ENCODE peak calls at places on chromosomes 7 and 10, in seven cellular contexts. One of them, this sample, is unnamed.

GRCh38 chr7:30142710-30143109 is 7.9 kb downstream of the MTURN start:
- DNase-seq in GM23338: no peak
- DNase-seq in SK-N-SH: no peak
- DNase-seq in tibial nerve: peak
- DNase-seq in HFF-Myc: no peak
- DNase-seq in AG04450: no peak
- DNase-seq in IMR-90: peak
- DNase-seq in this sample: peak

GRCh38 chr7:10974717-10975032 is 1.0 kb downstream of the PHF14 start:
- DNase-seq in GM23338: no peak
- DNase-seq in SK-N-SH: no peak
- DNase-seq in tibial nerve: no peak
- DNase-seq in HFF-Myc: no peak
- DNase-seq in AG04450: no peak
- DNase-seq in IMR-90: no peak
- DNase-seq in this sample: no peak

GRCh38 chr10:6778992-6779701 is 199.1 kb upstream of the PRKCQ start:
- DNase-seq in GM23338: no peak
- DNase-seq in SK-N-SH: no peak
- DNase-seq in tibial nerve: no peak
- DNase-seq in HFF-Myc: peak
- DNase-seq in AG04450: peak
- DNase-seq in IMR-90: peak
- DNase-seq in this sample: peak

GRCh38 chr10:62733654-62734293 is 70.7 kb upstream of the ADO start:
- DNase-seq in GM23338: no peak
- DNase-seq in SK-N-SH: no peak
- DNase-seq in tibial nerve: no peak
- DNase-seq in HFF-Myc: no peak
- DNase-seq in AG04450: no peak
- DNase-seq in IMR-90: no peak
- DNase-seq in this sample: no peak

GRCh38 chr7:75979361-75980125 is 14.9 kb downstream of the TMEM120A start:
- DNase-seq in GM23338: no peak
- DNase-seq in SK-N-SH: peak
- DNase-seq in tibial nerve: no peak
- DNase-seq in HFF-Myc: no peak
- DNase-seq in AG04450: no peak
- DNase-seq in IMR-90: no peak
- DNase-seq in this sample: no peak

GRCh38 chr10:53314856-53315255 is 542.3 kb upstream of the MBL2 start:
- DNase-seq in GM23338: peak
- DNase-seq in SK-N-SH: no peak
- DNase-seq in tibial nerve: no peak
- DNase-seq in HFF-Myc: peak
- DNase-seq in AG04450: peak
- DNase-seq in IMR-90: peak
- DNase-seq in this sample: peak

GRCh38 chr7:149459540-149460433 is 1.1 kb downstream of the ZNF777 start:
- DNase-seq in GM23338: peak
- DNase-seq in SK-N-SH: peak
- DNase-seq in tibial nerve: no peak
- DNase-seq in HFF-Myc: no peak
- DNase-seq in AG04450: no peak
- DNase-seq in IMR-90: no peak
- DNase-seq in this sample: no peak

GRCh38 chr10:127149613-127150081 is 46.7 kb downstream of the INSYN2A start:
- DNase-seq in GM23338: peak
- DNase-seq in SK-N-SH: no peak
- DNase-seq in tibial nerve: no peak
- DNase-seq in HFF-Myc: no peak
- DNase-seq in AG04450: no peak
- DNase-seq in IMR-90: peak
- DNase-seq in this sample: no peak

GRCh38 chr10:133481657-133482056 is 27.9 kb downstream of the SCART1 start:
- DNase-seq in GM23338: no peak
- DNase-seq in SK-N-SH: no peak
- DNase-seq in tibial nerve: no peak
- DNase-seq in HFF-Myc: no peak
- DNase-seq in AG04450: no peak
- DNase-seq in IMR-90: no peak
- DNase-seq in this sample: no peak

DNA sequence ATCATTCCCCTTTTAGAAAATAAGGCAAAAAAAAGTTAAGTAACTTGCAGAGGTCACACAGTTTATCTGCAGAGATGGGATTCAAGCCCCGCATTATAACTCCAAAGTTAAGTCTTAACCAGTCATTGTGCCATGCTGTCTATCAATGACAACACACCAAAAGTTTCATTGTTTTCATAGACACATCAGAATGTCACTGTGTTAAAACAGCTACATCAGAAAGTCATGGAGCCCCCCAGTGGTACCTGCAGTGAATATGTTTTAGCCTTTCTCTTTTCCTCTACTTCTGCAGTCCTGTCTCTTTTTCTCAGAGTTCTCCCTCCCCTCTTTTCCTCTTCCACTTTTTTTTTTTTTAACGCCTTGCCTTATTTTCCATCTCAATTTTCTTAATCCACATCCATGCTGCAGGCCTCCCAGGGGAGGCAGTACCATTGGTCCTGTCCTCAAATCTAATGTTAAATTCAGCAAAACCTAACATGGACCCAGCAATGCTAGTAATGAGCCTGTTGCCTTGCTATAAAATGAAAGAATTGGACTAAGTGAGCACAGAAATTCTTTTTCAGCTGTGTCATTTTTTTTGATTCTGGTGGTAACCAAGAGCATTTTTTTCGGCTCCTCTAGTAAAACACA is 3.8 kb upstream of the NRCAM start:
- DNase-seq in GM23338: peak
- DNase-seq in SK-N-SH: peak
- DNase-seq in tibial nerve: no peak
- DNase-seq in HFF-Myc: no peak
- DNase-seq in AG04450: no peak
- DNase-seq in IMR-90: no peak
- DNase-seq in this sample: no peak
- TF ChIP-seq CTCF in GM23338: peak
- TF ChIP-seq CTCF in SK-N-SH: peak
- TF ChIP-seq CTCF in tibial nerve: no peak
- TF ChIP-seq CTCF in HFF-Myc: peak
- TF ChIP-seq CTCF in AG04450: peak
- TF ChIP-seq CTCF in IMR-90: peak
- TF ChIP-seq CTCF in this sample: peak

GRCh38 chr7:50142421-50143113 is 49.5 kb upstream of the ZPBP start:
- DNase-seq in GM23338: peak
- DNase-seq in SK-N-SH: no peak
- DNase-seq in tibial nerve: no peak
- DNase-seq in HFF-Myc: peak
- DNase-seq in AG04450: no peak
- DNase-seq in IMR-90: peak
- DNase-seq in this sample: peak
- TF ChIP-seq CTCF in GM23338: peak
- TF ChIP-seq CTCF in SK-N-SH: peak
- TF ChIP-seq CTCF in tibial nerve: peak
- TF ChIP-seq CTCF in HFF-Myc: peak
- TF ChIP-seq CTCF in AG04450: peak
- TF ChIP-seq CTCF in IMR-90: peak
- TF ChIP-seq CTCF in this sample: peak

GRCh38 chr10:45646384-45647050 is 26.1 kb downstream of the ZFAND4 start:
- DNase-seq in GM23338: no peak
- DNase-seq in SK-N-SH: no peak
- DNase-seq in tibial nerve: no peak
- DNase-seq in HFF-Myc: no peak
- DNase-seq in AG04450: no peak
- DNase-seq in IMR-90: no peak
- DNase-seq in this sample: no peak
- TF ChIP-seq CTCF in GM23338: no peak
- TF ChIP-seq CTCF in SK-N-SH: no peak
- TF ChIP-seq CTCF in tibial nerve: no peak
- TF ChIP-seq CTCF in HFF-Myc: no peak
- TF ChIP-seq CTCF in AG04450: no peak
- TF ChIP-seq CTCF in IMR-90: no peak
- TF ChIP-seq CTCF in this sample: no peak

DNA sequence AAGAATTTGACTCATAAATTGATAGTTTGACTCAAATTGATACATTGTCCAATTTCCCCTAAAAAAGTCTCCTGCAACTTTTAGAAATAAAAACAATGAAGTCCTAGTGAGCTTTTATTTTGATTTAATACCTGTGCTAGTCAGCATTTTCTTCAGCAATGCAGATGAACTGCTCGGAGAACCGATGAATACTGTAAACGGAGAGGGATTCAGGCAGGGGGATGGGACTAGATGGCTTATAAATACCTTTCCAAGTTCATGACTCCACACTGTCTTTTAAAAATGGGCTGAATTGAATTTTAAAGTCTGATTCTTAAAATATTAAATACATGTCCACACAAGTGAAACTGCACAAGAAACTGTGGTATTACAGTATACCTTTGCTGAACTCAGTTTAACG is 12.7 kb downstream of the EEPD1 start:
- DNase-seq in GM23338: peak
- DNase-seq in SK-N-SH: no peak
- DNase-seq in tibial nerve: no peak
- DNase-seq in HFF-Myc: no peak
- DNase-seq in AG04450: no peak
- DNase-seq in IMR-90: no peak
- DNase-seq in this sample: no peak
- TF ChIP-seq CTCF in GM23338: no peak
- TF ChIP-seq CTCF in SK-N-SH: no peak
- TF ChIP-seq CTCF in tibial nerve: no peak
- TF ChIP-seq CTCF in HFF-Myc: no peak
- TF ChIP-seq CTCF in AG04450: no peak
- TF ChIP-seq CTCF in IMR-90: no peak
- TF ChIP-seq CTCF in this sample: no peak

DNA sequence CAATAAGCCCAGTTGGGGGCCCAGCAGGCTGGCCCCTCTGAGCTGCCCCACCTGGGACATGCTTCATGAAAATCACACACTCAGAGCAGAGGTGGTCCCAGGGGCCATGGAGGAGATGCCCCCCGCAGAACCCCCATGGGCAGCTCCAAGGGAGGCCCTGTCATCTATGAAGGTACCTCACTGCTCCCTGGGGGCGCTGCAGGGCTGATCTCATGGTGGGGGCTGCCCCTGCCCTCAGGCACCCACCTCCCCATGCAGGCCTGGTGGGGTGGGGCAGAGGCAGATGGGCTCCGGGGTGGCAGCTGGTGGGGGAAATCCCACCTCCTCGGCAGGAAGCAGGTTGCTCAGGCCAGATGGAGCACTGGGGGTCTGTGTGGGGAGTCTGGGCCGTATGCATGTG is 60.5 kb downstream of the YKT6 start:
- DNase-seq in GM23338: no peak
- DNase-seq in SK-N-SH: no peak
- DNase-seq in tibial nerve: no peak
- DNase-seq in HFF-Myc: no peak
- DNase-seq in AG04450: no peak
- DNase-seq in IMR-90: no peak
- DNase-seq in this sample: no peak
- TF ChIP-seq CTCF in GM23338: no peak
- TF ChIP-seq CTCF in SK-N-SH: no peak
- TF ChIP-seq CTCF in tibial nerve: no peak
- TF ChIP-seq CTCF in HFF-Myc: no peak
- TF ChIP-seq CTCF in AG04450: no peak
- TF ChIP-seq CTCF in IMR-90: no peak
- TF ChIP-seq CTCF in this sample: no peak

DNA sequence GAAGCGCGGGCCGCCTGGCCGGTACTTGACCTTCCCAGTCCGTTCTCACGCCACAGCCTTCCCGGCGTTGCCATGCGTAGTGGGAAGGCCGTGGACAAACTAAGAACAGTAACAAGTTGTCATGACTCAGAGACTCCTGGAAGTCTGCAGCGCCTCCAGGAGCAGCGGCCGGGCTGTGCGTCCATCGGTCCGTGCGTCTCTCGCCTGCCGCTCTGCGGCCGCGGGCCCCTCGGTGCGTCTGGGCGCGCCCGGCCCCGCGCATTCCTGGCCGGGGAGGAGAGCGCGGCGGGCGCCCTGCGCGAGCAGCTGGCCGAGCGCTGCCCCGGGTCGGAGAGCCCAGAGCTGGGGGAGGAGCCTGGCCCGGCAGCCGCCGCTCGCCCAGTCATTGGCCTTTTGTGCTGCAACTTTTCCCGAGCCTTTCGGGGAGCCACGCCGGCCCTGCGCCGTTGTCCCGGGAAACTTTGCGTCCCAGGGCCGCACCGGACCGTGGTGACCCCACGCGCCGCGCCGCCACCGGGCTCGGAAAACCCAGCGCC is 123.7 kb downstream of the TACC2 start:
- DNase-seq in GM23338: peak
- DNase-seq in SK-N-SH: peak
- DNase-seq in tibial nerve: peak
- DNase-seq in HFF-Myc: peak
- DNase-seq in AG04450: peak
- DNase-seq in IMR-90: peak
- DNase-seq in this sample: peak
- TF ChIP-seq CTCF in GM23338: no peak
- TF ChIP-seq CTCF in SK-N-SH: peak
- TF ChIP-seq CTCF in tibial nerve: peak
- TF ChIP-seq CTCF in HFF-Myc: peak
- TF ChIP-seq CTCF in AG04450: peak
- TF ChIP-seq CTCF in IMR-90: peak
- TF ChIP-seq CTCF in this sample: peak

This sample was measured in AG09309.